ENCODE peak calls at places on chromosomes 5 and 9, in four cellular contexts. U is A549, R is transverse colon, W is breast epithelium. V is an unnamed sample.

GRCh38 chr5:126449751-126450271 is 26.6 kb downstream of the GRAMD2B start:
- DNase-seq in U (no peak), R (no peak), W (no peak), V (no peak)

GRCh38 chr5:95261369-95262175 is 23.3 kb downstream of the MCTP1 start:
- DNase-seq in U (peak), R (no peak), W (no peak), V (no peak)

GRCh38 chr5:92899611-92900010 is 681.4 kb downstream of the NR2F1-AS1 start:
- DNase-seq in U (no peak), R (no peak), W (no peak), V (no peak)

GRCh38 chr9:123119566-123119965 is 86.1 kb downstream of the GPR21 start:
- DNase-seq in U (no peak), R (no peak), W (no peak), V (peak)

GRCh38 chr5:139141841-139142240 is 56.3 kb downstream of the SIL1 start:
- DNase-seq in U (no peak), R (peak), W (peak), V (peak)

GRCh38 chr5:53023969-53024368 is 34.8 kb downstream of the ITGA2 start:
- DNase-seq in U (peak), R (no peak), W (no peak), V (no peak)

GRCh38 chr5:158139161-158139560 is 280.2 kb upstream of the CLINT1 start:
- DNase-seq in U (peak), R (no peak), W (no peak), V (no peak)

GRCh38 chr5:32261198-32261597 is 51.5 kb downstream of the MTMR12 start:
- DNase-seq in U (no peak), R (no peak), W (no peak), V (no peak)

GRCh38 chr5:39014544-39014943 is 59.7 kb downstream of the RICTOR start:
- DNase-seq in U (peak), R (no peak), W (no peak), V (no peak)

GRCh38 chr9:10744669-10745068 is 131.9 kb upstream of the PTPRD start:
- DNase-seq in U (no peak), R (no peak), W (no peak), V (no peak)

GRCh38 chr5:128376577-128376976 is 161.5 kb downstream of the FBN2 start:
- DNase-seq in U (no peak), R (no peak), W (no peak), V (no peak)

GRCh38 chr5:98031496-98031895 is 742.0 kb upstream of the RGMB start:
- DNase-seq in U (no peak), R (no peak), W (no peak), V (no peak)

GRCh38 chr9:96612105-96612965 is 7.3 kb downstream of the CDC14B start:
- DNase-seq in U (peak), R (peak), W (no peak), V (no peak)

GRCh38 chr5:116507051-116507537 is 67.5 kb downstream of the SEMA6A start:
- DNase-seq in U (no peak), R (no peak), W (no peak), V (no peak)

GRCh38 chr5:74919487-74919886 is 53.3 kb upstream of the FAM169A start:
- DNase-seq in U (peak), R (no peak), W (no peak), V (no peak)

GRCh38 chr5:156699147-156699546 is 150.9 kb upstream of the PPP1R2B start:
- DNase-seq in U (no peak), R (no peak), W (no peak), V (no peak)

GRCh38 chr5:137575847-137576246 is 76.7 kb upstream of the SPOCK1 start:
- DNase-seq in U (no peak), R (no peak), W (no peak), V (no peak)

GRCh38 chr9:135951889-135952663 is 9.1 kb downstream of the UBAC1 start:
- DNase-seq in U (no peak), R (no peak), W (no peak), V (no peak)

GRCh38 chr5:154520861-154521453 is 42.9 kb upstream of the HAND1 start:
- DNase-seq in U (peak), R (peak), W (no peak), V (no peak)

GRCh38 chr9:27385606-27386005 is 88.7 kb upstream of the EQTN start:
- DNase-seq in U (no peak), R (no peak), W (no peak), V (no peak)

GRCh38 chr9:6965566-6965965 is 207.8 kb downstream of the KDM4C start:
- DNase-seq in U (no peak), R (no peak), W (no peak), V (no peak)

GRCh38 chr9:27673626-27674025 is 100.3 kb upstream of the C9orf72 start:
- DNase-seq in U (no peak), R (no peak), W (no peak), V (no peak)

GRCh38 chr5:103918668-103919367 is 356.2 kb upstream of the NUDT12 start:
- DNase-seq in U (no peak), R (no peak), W (no peak), V (no peak)

GRCh38 chr9:72038890-72039410 is 21.5 kb downstream of the C9orf57 start:
- DNase-seq in U (peak), R (peak), W (peak), V (no peak)

GRCh38 chr5:120419110-120419509 is 45.0 kb upstream of the PRR16 start:
- DNase-seq in U (no peak), R (no peak), W (no peak), V (no peak)

GRCh38 chr5:620152-620551 is 8.0 kb downstream of the CEP72 start:
- DNase-seq in U (no peak), R (no peak), W (no peak), V (peak)

GRCh38 chr9:96514108-96514824 is 64.3 kb downstream of the HABP4 start:
- DNase-seq in U (no peak), R (no peak), W (no peak), V (no peak)

GRCh38 chr9:77177894-77178794 is 810 bp downstream of the VPS13A start:
- DNase-seq in U (peak), R (peak), W (no peak), V (peak)
- TF ChIP-seq POLR2A in U (no peak), R (no peak), W (no peak), V (no peak)

GRCh38 chr5:54324651-54325271 is 14.4 kb upstream of the ARL15 start:
- DNase-seq in U (no peak), R (no peak), W (no peak), V (no peak)

GRCh38 chr5:54325272-54325609 is 14.9 kb upstream of the ARL15 start:
- DNase-seq in U (no peak), R (no peak), W (no peak), V (no peak)

GRCh38 chr5:54323462-54323861 is 13.1 kb upstream of the ARL15 start:
- DNase-seq in U (no peak), R (no peak), W (no peak), V (no peak)

GRCh38 chr5:54325610-54326311 is 15.4 kb upstream of the ARL15 start:
- DNase-seq in U (no peak), R (no peak), W (no peak), V (no peak)

DNA sequence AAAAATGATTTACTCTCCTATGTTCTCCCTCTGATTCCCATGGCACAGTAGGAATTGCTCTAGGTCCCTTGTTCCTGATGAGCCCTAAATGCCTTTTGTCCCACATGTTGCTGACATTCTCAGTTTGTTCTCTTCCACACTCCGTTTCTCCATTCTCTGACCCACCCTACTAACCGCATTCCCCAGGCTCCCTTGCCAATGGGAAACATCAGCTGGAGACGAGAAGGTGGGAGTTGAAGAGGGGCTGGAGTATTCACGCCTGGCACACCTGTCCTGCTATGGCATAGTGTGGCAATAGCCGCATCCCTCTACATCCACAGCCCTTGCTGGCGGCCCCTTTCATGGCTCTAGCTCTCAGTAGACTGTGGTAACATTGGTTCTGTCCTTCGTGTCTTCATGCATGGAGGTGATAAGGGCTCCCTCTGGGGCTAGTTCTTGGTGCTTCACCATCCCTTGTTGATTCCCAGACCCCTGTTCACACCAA is 16.3 kb upstream of the ARL15 start:
- DNase-seq in U (no peak), R (no peak), W (no peak), V (no peak)
- TF ChIP-seq POLR2A in U (no peak), R (no peak), W (no peak), V (no peak)

GRCh38 chr9:137963525-137963924 is 85.9 kb downstream of the CACNA1B start:
- DNase-seq in U (no peak), R (no peak), W (no peak), V (no peak)
- TF ChIP-seq POLR2A in U (no peak), R (no peak), W (no peak), V (no peak)

DNA sequence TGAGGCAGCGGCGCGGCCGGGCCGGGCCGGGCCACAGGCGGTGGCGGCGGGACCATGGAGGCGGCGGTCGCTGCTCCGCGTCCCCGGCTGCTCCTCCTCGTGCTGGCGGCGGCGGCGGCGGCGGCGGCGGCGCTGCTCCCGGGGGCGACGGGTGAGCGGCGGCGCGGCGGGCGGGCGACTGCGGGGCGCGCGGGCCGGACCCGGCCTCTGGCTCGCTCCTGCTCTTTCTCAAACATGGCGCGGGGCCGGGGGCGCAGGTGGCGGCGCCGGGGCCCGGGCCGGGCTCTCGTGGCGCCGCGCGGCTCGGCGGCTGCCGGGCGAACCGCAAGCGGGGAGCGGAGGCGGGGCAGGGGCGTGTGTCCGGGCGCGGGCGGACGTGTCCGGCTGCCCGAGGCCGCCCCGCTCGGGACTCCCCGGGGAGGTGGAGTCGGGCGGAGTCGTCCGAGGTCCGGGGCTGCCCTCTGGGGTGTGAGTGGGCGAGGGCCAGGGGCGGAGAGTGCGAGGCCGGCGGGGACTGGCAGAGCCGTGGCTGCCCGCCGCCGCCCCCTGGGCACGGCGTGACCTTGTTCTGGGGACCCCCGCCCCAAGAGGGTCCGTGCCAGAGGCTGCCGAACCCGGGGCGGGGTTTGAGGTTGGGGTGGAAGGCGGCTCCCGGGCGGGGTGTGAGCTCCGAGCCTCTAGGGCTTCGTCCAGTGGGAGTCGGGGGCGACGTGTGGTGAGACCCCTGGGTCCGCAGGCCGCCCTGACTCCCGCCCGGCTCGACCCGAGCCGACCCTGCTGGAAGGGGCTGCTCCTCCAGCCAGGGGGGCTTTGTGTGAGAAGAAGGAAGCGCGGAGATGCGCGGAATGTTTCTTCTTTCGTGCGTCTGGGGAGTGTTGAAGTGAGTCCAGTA is 485 bp downstream of the TGFBR1 start:
- DNase-seq in U (peak), R (peak), W (peak), V (peak)
- TF ChIP-seq POLR2A in U (peak), R (peak), W (no peak), V (peak)

GRCh38 chr5:67165524-67166459 is 30.8 kb downstream of the CD180 start:
- DNase-seq in U (peak), R (peak), W (peak), V (peak)
- TF ChIP-seq POLR2A in U (no peak), R (no peak), W (no peak), V (no peak)

V was measured in upper lobe of left lung.